ENCODE peak calls at places on chromosomes 12 and 14, in nine cellular contexts. D is right cardiac atrium, F is MM.1S, P is GM23248, K is aorta, C is cardiac muscle cell, Q is Peyer's patch, Y is transverse colon, X is RWPE2. Z is an unnamed sample. For H3K4me1, the result is how much of the 10 kb centered on the place peaks cover.

GRCh38 chr14:80425686-80426085 is 214.4 kb upstream of the DIO2 start:
- DNase-seq in K (no peak), X (peak), D (no peak), F (no peak), P (peak), C (peak), Y (no peak), Q (no peak), Z (no peak)

GRCh38 chr14:76937181-76938091 is 91.1 kb downstream of the IRF2BPL start:
- DNase-seq in X (no peak), K (peak), Q (no peak), F (no peak), C (peak), P (peak), Y (peak), D (peak), Z (no peak)

GRCh38 chr12:117968826-117969659 is at the start of gene KSR2:
- DNase-seq in Q (no peak), C (peak), X (peak), P (peak), K (no peak), D (no peak), F (peak), Y (peak), Z (peak)

GRCh38 chr12:123363385-123363742 is 1.3 kb downstream of the SBNO1 start:
- DNase-seq in F (no peak), Q (no peak), X (no peak), K (no peak), P (peak), C (no peak), D (no peak), Y (no peak), Z (no peak)

GRCh38 chr12:102302553-102302952 is 104.9 kb upstream of the PMCH start:
- DNase-seq in F (peak), Q (no peak), P (peak), X (no peak), C (no peak), Y (no peak), K (no peak), D (no peak), Z (no peak)

GRCh38 chr14:49461529-49462401 is 124.4 kb downstream of the RPS29 start:
- DNase-seq in D (no peak), Y (peak), C (peak), P (peak), Q (peak), K (no peak), F (peak), X (no peak), Z (peak)

GRCh38 chr14:102749833-102750775 is 27.1 kb upstream of the TRAF3 start:
- DNase-seq in Y (no peak), C (no peak), Q (no peak), X (no peak), P (no peak), D (no peak), K (no peak), F (no peak), Z (no peak)

GRCh38 chr14:31961881-31962280 is 115.2 kb upstream of the ARHGAP5 start:
- DNase-seq in P (no peak), X (no peak), Q (no peak), K (no peak), Y (no peak), D (no peak), F (no peak), C (no peak), Z (no peak)

GRCh38 chr12:122834229-122834920 is 882 bp upstream of the HIP1R start:
- DNase-seq in Y (peak), F (no peak), P (peak), C (peak), Q (peak), K (peak), X (peak), D (peak), Z (peak)

GRCh38 chr12:118850244-118850825 is 131.0 kb upstream of the SRRM4 start:
- DNase-seq in X (no peak), Y (peak), Q (no peak), D (peak), F (no peak), K (no peak), P (no peak), C (no peak), Z (no peak)

GRCh38 chr12:87155616-87156015 is 873.6 kb downstream of the C12orf50 start:
- DNase-seq in X (no peak), C (peak), F (no peak), Y (no peak), P (peak), K (no peak), Q (no peak), D (no peak), Z (no peak)

DNA sequence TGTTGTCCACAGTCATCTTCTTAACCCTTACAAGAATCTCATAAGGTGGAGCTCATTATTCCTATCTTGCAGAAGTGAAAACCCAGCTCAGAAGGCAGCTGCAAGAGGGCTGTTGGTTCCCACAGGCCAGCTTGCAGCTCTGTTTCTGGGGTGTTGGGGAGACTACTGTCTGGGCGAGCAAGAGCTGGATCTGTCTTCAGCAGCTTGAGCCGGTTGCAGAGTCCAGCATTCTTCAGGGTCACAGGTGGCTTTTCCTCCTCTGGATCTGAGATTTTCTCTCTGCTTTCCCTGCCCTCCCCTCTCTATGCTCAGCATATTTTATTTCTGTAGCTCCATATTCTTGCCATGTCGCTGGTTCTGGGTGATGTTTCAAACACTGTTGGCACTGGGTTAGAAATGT is 87.4 kb downstream of the PAPOLA start:
- DNase-seq in Y (no peak), F (no peak), P (no peak), X (no peak), D (no peak), C (no peak), K (no peak), Q (no peak), Z (no peak)
- H3K27ac ChIP-seq in Y (no peak), F (no peak), P (no peak), X (no peak), D (no peak), C (no peak), K (no peak), Q (no peak), Z (no peak)

DNA sequence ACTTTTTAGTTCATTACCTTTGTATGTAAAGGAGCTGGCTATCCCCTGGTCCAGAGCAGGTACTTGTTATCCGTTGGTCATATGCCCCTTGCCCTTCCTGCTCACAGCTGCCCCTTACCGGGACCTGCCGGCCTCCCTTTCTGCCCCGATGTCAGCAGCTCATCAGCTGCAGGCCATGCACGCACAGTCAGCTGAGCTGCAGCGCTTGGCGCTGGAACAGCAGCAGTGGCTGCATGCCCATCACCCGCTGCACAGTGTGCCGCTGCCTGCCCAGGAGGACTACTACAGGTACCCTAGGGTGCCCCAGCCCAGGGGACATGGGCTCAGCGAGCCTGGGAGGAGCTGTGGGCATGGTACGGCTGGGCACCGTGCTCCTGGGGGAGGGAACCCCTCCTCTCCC is 2.3 kb upstream of the RNU7-1 start:
- DNase-seq in Q (no peak), X (no peak), F (no peak), P (no peak), C (no peak), Y (no peak), K (no peak), D (peak), Z (no peak)
- H3K4me1 ChIP-seq in Q (under half), X (under half), F (under half), P (under half), C (under half), Y (under half), K (under half), D (under half), Z (under half)

GRCh38 chr12:459430-460258 is at the start of gene B4GALNT3:
- DNase-seq in F (peak), D (peak), Y (peak), Q (peak), X (no peak), P (peak), K (peak), C (peak), Z (peak)
- H3K4me3 ChIP-seq in F (peak), D (peak), Y (peak), Q (peak), X (peak), P (peak), K (peak), C (peak), Z (peak)

GRCh38 chr14:51883232-51883631 is 22.8 kb downstream of the GNG2 start:
- DNase-seq in K (no peak), X (no peak), Q (no peak), F (no peak), Y (no peak), P (no peak), D (no peak), C (no peak), Z (no peak)
- H3K27ac ChIP-seq in K (no peak), X (no peak), Q (no peak), F (no peak), Y (peak), P (no peak), D (no peak), C (no peak), Z (no peak)

GRCh38 chr12:88559772-88560171 is 20.5 kb downstream of the KITLG start:
- DNase-seq in Y (no peak), D (no peak), F (no peak), P (no peak), K (no peak), Q (no peak), X (no peak), C (no peak), Z (no peak)

GRCh38 chr12:88562151-88562550 is 18.1 kb downstream of the KITLG start:
- DNase-seq in K (no peak), Y (no peak), P (no peak), F (no peak), Q (no peak), C (no peak), D (no peak), X (no peak), Z (no peak)

GRCh38 chr12:88559199-88559598 is 21.1 kb downstream of the KITLG start:
- DNase-seq in C (no peak), X (no peak), K (no peak), Y (no peak), F (no peak), D (no peak), P (no peak), Q (no peak), Z (no peak)

GRCh38 chr12:88556213-88556612 is 24.1 kb downstream of the KITLG start:
- DNase-seq in K (no peak), Q (no peak), F (no peak), Y (no peak), X (no peak), C (no peak), P (no peak), D (no peak), Z (no peak)

GRCh38 chr12:88558341-88558867 is 21.9 kb downstream of the KITLG start:
- DNase-seq in Q (no peak), X (no peak), P (no peak), Y (no peak), C (no peak), K (no peak), D (no peak), F (no peak), Z (no peak)
- H3K4me1 ChIP-seq in Q (under half), X (under half), P (under half), Y (half or more), C (under half), K (under half), D (under half), F (under half), Z (under half)

GRCh38 chr12:16585781-16586180 is 20.2 kb downstream of the LMO3 start:
- DNase-seq in K (no peak), X (no peak), F (no peak), D (no peak), C (no peak), P (no peak), Y (no peak), Q (no peak), Z (no peak)

GRCh38 chr12:16588812-16589211 is 17.1 kb downstream of the LMO3 start:
- DNase-seq in C (no peak), K (no peak), P (no peak), Q (no peak), Y (no peak), D (no peak), X (no peak), F (no peak), Z (no peak)

GRCh38 chr12:16587110-16587453 is 18.9 kb downstream of the LMO3 start:
- DNase-seq in Q (no peak), X (no peak), Y (no peak), F (no peak), K (no peak), C (no peak), D (no peak), P (no peak), Z (no peak)

GRCh38 chr12:16587514-16587913 is 18.4 kb downstream of the LMO3 start:
- DNase-seq in D (no peak), X (no peak), F (no peak), Y (no peak), C (no peak), Q (no peak), P (no peak), K (no peak), Z (no peak)

GRCh38 chr12:16586350-16587109 is 19.4 kb downstream of the LMO3 start:
- DNase-seq in P (peak), Y (no peak), X (no peak), F (no peak), D (peak), Q (no peak), C (peak), K (no peak), Z (no peak)
- H3K4me3 ChIP-seq in P (no peak), Y (no peak), X (no peak), F (no peak), D (no peak), Q (no peak), C (no peak), K (no peak), Z (no peak)

GRCh38 chr12:25829192-25829591 is 129.3 kb upstream of the RASSF8 start:
- DNase-seq in C (peak), Q (no peak), K (no peak), Y (peak), P (peak), X (no peak), F (no peak), D (peak), Z (no peak)
- H3K27ac ChIP-seq in C (no peak), Q (no peak), K (no peak), Y (no peak), P (peak), X (no peak), F (no peak), D (no peak), Z (no peak)

GRCh38 chr12:39081910-39082309 is 176.5 kb upstream of the CPNE8 start:
- DNase-seq in D (no peak), P (no peak), C (no peak), Y (no peak), K (no peak), X (no peak), F (no peak), Q (no peak), Z (no peak)
- H3K4me1 ChIP-seq in D (under half), P (under half), C (under half), Y (under half), K (under half), X (under half), F (under half), Q (under half), Z (under half)

GRCh38 chr12:58104443-58104842 is 163.1 kb downstream of the ATP23 start:
- DNase-seq in Q (no peak), F (no peak), P (no peak), D (no peak), Y (no peak), X (no peak), K (no peak), C (no peak), Z (no peak)
- H3K4me3 ChIP-seq in Q (no peak), F (no peak), P (no peak), D (no peak), Y (no peak), X (no peak), K (no peak), C (no peak), Z (no peak)

DNA sequence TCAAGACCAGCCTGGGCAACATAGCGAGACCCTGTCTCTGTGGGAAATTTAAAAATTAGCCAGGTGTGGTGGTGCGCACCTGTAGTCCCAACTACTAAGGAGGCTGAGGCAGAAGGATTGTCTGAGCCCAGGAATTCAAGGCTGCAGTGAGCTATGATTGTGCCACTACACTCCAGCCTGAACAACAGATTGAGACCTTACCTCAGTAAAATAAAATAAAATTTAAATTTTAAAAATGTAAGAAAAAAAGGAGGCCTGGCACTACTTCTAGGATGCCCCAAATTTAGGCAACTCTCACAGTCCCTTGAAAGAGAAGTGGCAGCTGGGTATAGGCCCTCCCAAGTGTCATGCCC is 918 bp upstream of the INHBE start:
- DNase-seq in D (no peak), Q (no peak), C (no peak), K (no peak), F (no peak), Y (no peak), X (no peak), P (no peak), Z (no peak)
- H3K27ac ChIP-seq in D (no peak), Q (no peak), C (no peak), K (no peak), F (no peak), Y (no peak), X (no peak), P (peak), Z (peak)